ENCODE peak calls at places on chromosomes 4 and X, in ten cellular contexts. One of them, this sample, is unnamed.

GRCh38 chrX:70043685-70044084 is 6.1 kb downstream of the AWAT2 start:
- DNase-seq in pons: no peak
- DNase-seq in non-pigmented ciliary epithelial cell: no peak
- DNase-seq in cerebellar cortex: no peak
- DNase-seq in dermis blood vessel endothelial cell: no peak
- DNase-seq in effector memory CD8-positive, alpha-beta T cell: no peak
- DNase-seq in natural killer cell treated with Interleukin-12 subunit alpha and Interleukin-12 subunit beta and Interleukin-15 and Interleukin-18, amount 100 ng/mL, for 72 hours: no peak
- DNase-seq in SW480: no peak
- DNase-seq in activated gamma-delta T cell treated with Interleukin-2 at 50 U/mL for 16 hours: no peak
- DNase-seq in aorta: no peak
- DNase-seq in this sample: no peak

GRCh38 chrX:50448565-50448964 is 22.1 kb downstream of the DGKK start:
- DNase-seq in natural killer cell treated with Interleukin-12 subunit alpha and Interleukin-12 subunit beta and Interleukin-15 and Interleukin-18, amount 100 ng/mL, for 72 hours: no peak
- DNase-seq in pons: no peak
- DNase-seq in SW480: peak; percentile 43
- DNase-seq in aorta: no peak
- DNase-seq in activated gamma-delta T cell treated with Interleukin-2 at 50 U/mL for 16 hours: no peak
- DNase-seq in cerebellar cortex: no peak
- DNase-seq in dermis blood vessel endothelial cell: peak; percentile 1
- DNase-seq in non-pigmented ciliary epithelial cell: no peak
- DNase-seq in effector memory CD8-positive, alpha-beta T cell: no peak
- DNase-seq in this sample: no peak

GRCh38 chrX:39012561-39013209 is 211.4 kb downstream of the MID1IP1 start:
- DNase-seq in natural killer cell treated with Interleukin-12 subunit alpha and Interleukin-12 subunit beta and Interleukin-15 and Interleukin-18, amount 100 ng/mL, for 72 hours: no peak
- DNase-seq in aorta: no peak
- DNase-seq in non-pigmented ciliary epithelial cell: no peak
- DNase-seq in cerebellar cortex: no peak
- DNase-seq in effector memory CD8-positive, alpha-beta T cell: no peak
- DNase-seq in activated gamma-delta T cell treated with Interleukin-2 at 50 U/mL for 16 hours: no peak
- DNase-seq in pons: peak; percentile 1
- DNase-seq in SW480: no peak
- DNase-seq in dermis blood vessel endothelial cell: no peak
- DNase-seq in this sample: no peak

GRCh38 chr4:17322514-17322913 is 189.4 kb downstream of the QDPR start:
- DNase-seq in cerebellar cortex: no peak
- DNase-seq in SW480: no peak
- DNase-seq in activated gamma-delta T cell treated with Interleukin-2 at 50 U/mL for 16 hours: no peak
- DNase-seq in non-pigmented ciliary epithelial cell: no peak
- DNase-seq in pons: no peak
- DNase-seq in natural killer cell treated with Interleukin-12 subunit alpha and Interleukin-12 subunit beta and Interleukin-15 and Interleukin-18, amount 100 ng/mL, for 72 hours: no peak
- DNase-seq in aorta: no peak
- DNase-seq in dermis blood vessel endothelial cell: no peak
- DNase-seq in effector memory CD8-positive, alpha-beta T cell: no peak
- DNase-seq in this sample: no peak

GRCh38 chrX:112571388-112571787 is 108.3 kb downstream of the LHFPL1 start:
- DNase-seq in SW480: no peak
- DNase-seq in dermis blood vessel endothelial cell: no peak
- DNase-seq in pons: no peak
- DNase-seq in effector memory CD8-positive, alpha-beta T cell: no peak
- DNase-seq in natural killer cell treated with Interleukin-12 subunit alpha and Interleukin-12 subunit beta and Interleukin-15 and Interleukin-18, amount 100 ng/mL, for 72 hours: no peak
- DNase-seq in cerebellar cortex: no peak
- DNase-seq in activated gamma-delta T cell treated with Interleukin-2 at 50 U/mL for 16 hours: no peak
- DNase-seq in aorta: no peak
- DNase-seq in non-pigmented ciliary epithelial cell: no peak
- DNase-seq in this sample: no peak

GRCh38 chrX:153449306-153450113 is 3.7 kb upstream of the TREX2 start:
- DNase-seq in pons: no peak
- DNase-seq in dermis blood vessel endothelial cell: no peak
- DNase-seq in activated gamma-delta T cell treated with Interleukin-2 at 50 U/mL for 16 hours: no peak
- DNase-seq in effector memory CD8-positive, alpha-beta T cell: no peak
- DNase-seq in non-pigmented ciliary epithelial cell: no peak
- DNase-seq in aorta: peak; percentile 57
- DNase-seq in SW480: no peak
- DNase-seq in natural killer cell treated with Interleukin-12 subunit alpha and Interleukin-12 subunit beta and Interleukin-15 and Interleukin-18, amount 100 ng/mL, for 72 hours: peak; percentile 22
- DNase-seq in cerebellar cortex: no peak
- DNase-seq in this sample: no peak

GRCh38 chr4:151489462-151490203 is 80.7 kb downstream of the FHIP1A start:
- DNase-seq in cerebellar cortex: no peak
- DNase-seq in SW480: no peak
- DNase-seq in natural killer cell treated with Interleukin-12 subunit alpha and Interleukin-12 subunit beta and Interleukin-15 and Interleukin-18, amount 100 ng/mL, for 72 hours: no peak
- DNase-seq in dermis blood vessel endothelial cell: no peak
- DNase-seq in activated gamma-delta T cell treated with Interleukin-2 at 50 U/mL for 16 hours: no peak
- DNase-seq in non-pigmented ciliary epithelial cell: no peak
- DNase-seq in aorta: no peak
- DNase-seq in pons: no peak
- DNase-seq in effector memory CD8-positive, alpha-beta T cell: no peak
- DNase-seq in this sample: no peak

GRCh38 chrX:110346681-110347080 is 12.0 kb upstream of the RTL9 start:
- DNase-seq in non-pigmented ciliary epithelial cell: no peak
- DNase-seq in SW480: no peak
- DNase-seq in effector memory CD8-positive, alpha-beta T cell: no peak
- DNase-seq in aorta: peak; percentile 67
- DNase-seq in natural killer cell treated with Interleukin-12 subunit alpha and Interleukin-12 subunit beta and Interleukin-15 and Interleukin-18, amount 100 ng/mL, for 72 hours: no peak
- DNase-seq in cerebellar cortex: no peak
- DNase-seq in pons: no peak
- DNase-seq in activated gamma-delta T cell treated with Interleukin-2 at 50 U/mL for 16 hours: no peak
- DNase-seq in dermis blood vessel endothelial cell: no peak
- DNase-seq in this sample: no peak

GRCh38 chr4:59400334-59400733 is 1799.8 kb upstream of the ADGRL3 start:
- DNase-seq in SW480: no peak
- DNase-seq in natural killer cell treated with Interleukin-12 subunit alpha and Interleukin-12 subunit beta and Interleukin-15 and Interleukin-18, amount 100 ng/mL, for 72 hours: no peak
- DNase-seq in non-pigmented ciliary epithelial cell: no peak
- DNase-seq in dermis blood vessel endothelial cell: no peak
- DNase-seq in effector memory CD8-positive, alpha-beta T cell: no peak
- DNase-seq in activated gamma-delta T cell treated with Interleukin-2 at 50 U/mL for 16 hours: no peak
- DNase-seq in cerebellar cortex: no peak
- DNase-seq in pons: no peak
- DNase-seq in aorta: no peak
- DNase-seq in this sample: no peak

GRCh38 chr4:145920205-145920604 is 18.4 kb downstream of the ZNF827 start:
- DNase-seq in SW480: no peak
- DNase-seq in dermis blood vessel endothelial cell: peak; percentile 88
- DNase-seq in pons: no peak
- DNase-seq in aorta: no peak
- DNase-seq in non-pigmented ciliary epithelial cell: peak; percentile 95
- DNase-seq in natural killer cell treated with Interleukin-12 subunit alpha and Interleukin-12 subunit beta and Interleukin-15 and Interleukin-18, amount 100 ng/mL, for 72 hours: no peak
- DNase-seq in cerebellar cortex: no peak
- DNase-seq in activated gamma-delta T cell treated with Interleukin-2 at 50 U/mL for 16 hours: no peak
- DNase-seq in effector memory CD8-positive, alpha-beta T cell: no peak
- DNase-seq in this sample: peak; percentile 65

GRCh38 chrX:48703642-48704481 is 7.3 kb downstream of the SUV39H1 start:
- DNase-seq in pons: peak; percentile 45
- DNase-seq in natural killer cell treated with Interleukin-12 subunit alpha and Interleukin-12 subunit beta and Interleukin-15 and Interleukin-18, amount 100 ng/mL, for 72 hours: no peak
- DNase-seq in non-pigmented ciliary epithelial cell: no peak
- DNase-seq in dermis blood vessel endothelial cell: no peak
- DNase-seq in effector memory CD8-positive, alpha-beta T cell: no peak
- DNase-seq in aorta: no peak
- DNase-seq in activated gamma-delta T cell treated with Interleukin-2 at 50 U/mL for 16 hours: no peak
- DNase-seq in cerebellar cortex: peak; percentile 48
- DNase-seq in SW480: peak; percentile 52
- DNase-seq in this sample: no peak

GRCh38 chr4:38857354-38858096 is 908 bp upstream of the TLR6 start:
- DNase-seq in aorta: no peak
- DNase-seq in pons: peak; percentile 85
- DNase-seq in activated gamma-delta T cell treated with Interleukin-2 at 50 U/mL for 16 hours: no peak
- DNase-seq in effector memory CD8-positive, alpha-beta T cell: no peak
- DNase-seq in SW480: peak; percentile 29
- DNase-seq in dermis blood vessel endothelial cell: peak; percentile 81
- DNase-seq in cerebellar cortex: no peak
- DNase-seq in natural killer cell treated with Interleukin-12 subunit alpha and Interleukin-12 subunit beta and Interleukin-15 and Interleukin-18, amount 100 ng/mL, for 72 hours: no peak
- DNase-seq in non-pigmented ciliary epithelial cell: peak; percentile 83
- DNase-seq in this sample: peak; percentile 76

GRCh38 chrX:31670245-31670644 is 598.4 kb upstream of the FTHL17 start:
- DNase-seq in aorta: no peak
- DNase-seq in natural killer cell treated with Interleukin-12 subunit alpha and Interleukin-12 subunit beta and Interleukin-15 and Interleukin-18, amount 100 ng/mL, for 72 hours: no peak
- DNase-seq in effector memory CD8-positive, alpha-beta T cell: no peak
- DNase-seq in pons: no peak
- DNase-seq in cerebellar cortex: no peak
- DNase-seq in SW480: no peak
- DNase-seq in non-pigmented ciliary epithelial cell: no peak
- DNase-seq in dermis blood vessel endothelial cell: peak; percentile 65
- DNase-seq in activated gamma-delta T cell treated with Interleukin-2 at 50 U/mL for 16 hours: no peak
- DNase-seq in this sample: peak; percentile 77

GRCh38 chrX:3184176-3184930 is 143.1 kb downstream of the ARSF start:
- DNase-seq in aorta: no peak
- DNase-seq in natural killer cell treated with Interleukin-12 subunit alpha and Interleukin-12 subunit beta and Interleukin-15 and Interleukin-18, amount 100 ng/mL, for 72 hours: no peak
- DNase-seq in activated gamma-delta T cell treated with Interleukin-2 at 50 U/mL for 16 hours: no peak
- DNase-seq in SW480: peak; percentile 18
- DNase-seq in cerebellar cortex: no peak
- DNase-seq in dermis blood vessel endothelial cell: no peak
- DNase-seq in pons: peak; percentile 1
- DNase-seq in non-pigmented ciliary epithelial cell: peak; percentile 75
- DNase-seq in effector memory CD8-positive, alpha-beta T cell: no peak
- DNase-seq in this sample: no peak

GRCh38 chr4:108036252-108036651 is 46.6 kb downstream of the HADH start:
- DNase-seq in cerebellar cortex: no peak
- DNase-seq in SW480: no peak
- DNase-seq in natural killer cell treated with Interleukin-12 subunit alpha and Interleukin-12 subunit beta and Interleukin-15 and Interleukin-18, amount 100 ng/mL, for 72 hours: no peak
- DNase-seq in activated gamma-delta T cell treated with Interleukin-2 at 50 U/mL for 16 hours: peak; percentile 58
- DNase-seq in effector memory CD8-positive, alpha-beta T cell: no peak
- DNase-seq in pons: no peak
- DNase-seq in non-pigmented ciliary epithelial cell: no peak
- DNase-seq in aorta: no peak
- DNase-seq in dermis blood vessel endothelial cell: no peak
- DNase-seq in this sample: no peak

GRCh38 chrX:100363926-100364325 is 46.1 kb downstream of the PCDH19 start:
- DNase-seq in activated gamma-delta T cell treated with Interleukin-2 at 50 U/mL for 16 hours: no peak
- DNase-seq in pons: no peak
- DNase-seq in SW480: peak; percentile 32
- DNase-seq in effector memory CD8-positive, alpha-beta T cell: no peak
- DNase-seq in aorta: no peak
- DNase-seq in dermis blood vessel endothelial cell: no peak
- DNase-seq in cerebellar cortex: no peak
- DNase-seq in natural killer cell treated with Interleukin-12 subunit alpha and Interleukin-12 subunit beta and Interleukin-15 and Interleukin-18, amount 100 ng/mL, for 72 hours: no peak
- DNase-seq in non-pigmented ciliary epithelial cell: no peak
- DNase-seq in this sample: no peak

GRCh38 chrX:128543114-128543513 is 490.9 kb upstream of the ACTRT1 start:
- DNase-seq in pons: no peak
- DNase-seq in SW480: no peak
- DNase-seq in cerebellar cortex: no peak
- DNase-seq in activated gamma-delta T cell treated with Interleukin-2 at 50 U/mL for 16 hours: no peak
- DNase-seq in natural killer cell treated with Interleukin-12 subunit alpha and Interleukin-12 subunit beta and Interleukin-15 and Interleukin-18, amount 100 ng/mL, for 72 hours: no peak
- DNase-seq in effector memory CD8-positive, alpha-beta T cell: no peak
- DNase-seq in aorta: no peak
- DNase-seq in dermis blood vessel endothelial cell: no peak
- DNase-seq in non-pigmented ciliary epithelial cell: no peak
- DNase-seq in this sample: no peak

GRCh38 chrX:139078761-139079160 is 367.2 kb upstream of the FGF13 start:
- DNase-seq in activated gamma-delta T cell treated with Interleukin-2 at 50 U/mL for 16 hours: no peak
- DNase-seq in dermis blood vessel endothelial cell: no peak
- DNase-seq in non-pigmented ciliary epithelial cell: no peak
- DNase-seq in natural killer cell treated with Interleukin-12 subunit alpha and Interleukin-12 subunit beta and Interleukin-15 and Interleukin-18, amount 100 ng/mL, for 72 hours: no peak
- DNase-seq in SW480: no peak
- DNase-seq in cerebellar cortex: no peak
- DNase-seq in pons: no peak
- DNase-seq in effector memory CD8-positive, alpha-beta T cell: no peak
- DNase-seq in aorta: no peak
- DNase-seq in this sample: no peak

GRCh38 chr4:22129454-22130075 is 181.0 kb upstream of the KCNIP4 start:
- DNase-seq in cerebellar cortex: peak; percentile 16
- DNase-seq in dermis blood vessel endothelial cell: peak; percentile 23
- DNase-seq in activated gamma-delta T cell treated with Interleukin-2 at 50 U/mL for 16 hours: no peak
- DNase-seq in SW480: peak; percentile 18
- DNase-seq in non-pigmented ciliary epithelial cell: peak; percentile 3
- DNase-seq in natural killer cell treated with Interleukin-12 subunit alpha and Interleukin-12 subunit beta and Interleukin-15 and Interleukin-18, amount 100 ng/mL, for 72 hours: no peak
- DNase-seq in effector memory CD8-positive, alpha-beta T cell: no peak
- DNase-seq in aorta: no peak
- DNase-seq in pons: no peak
- DNase-seq in this sample: no peak

GRCh38 chrX:111719426-111720210 is 38.6 kb downstream of the ALG13 start:
- DNase-seq in pons: peak; percentile 4
- DNase-seq in dermis blood vessel endothelial cell: peak; percentile 7
- DNase-seq in natural killer cell treated with Interleukin-12 subunit alpha and Interleukin-12 subunit beta and Interleukin-15 and Interleukin-18, amount 100 ng/mL, for 72 hours: no peak
- DNase-seq in activated gamma-delta T cell treated with Interleukin-2 at 50 U/mL for 16 hours: no peak
- DNase-seq in SW480: no peak
- DNase-seq in effector memory CD8-positive, alpha-beta T cell: no peak
- DNase-seq in aorta: no peak
- DNase-seq in non-pigmented ciliary epithelial cell: no peak
- DNase-seq in cerebellar cortex: peak; percentile 11
- DNase-seq in this sample: peak; percentile 1

GRCh38 chr4:118849867-118850812 is 14.2 kb upstream of the SEC24D start:
- DNase-seq in aorta: no peak
- DNase-seq in SW480: peak; percentile 18
- DNase-seq in cerebellar cortex: no peak
- DNase-seq in non-pigmented ciliary epithelial cell: no peak
- DNase-seq in pons: no peak
- DNase-seq in dermis blood vessel endothelial cell: peak; percentile 39
- DNase-seq in activated gamma-delta T cell treated with Interleukin-2 at 50 U/mL for 16 hours: peak; percentile 39
- DNase-seq in effector memory CD8-positive, alpha-beta T cell: no peak
- DNase-seq in natural killer cell treated with Interleukin-12 subunit alpha and Interleukin-12 subunit beta and Interleukin-15 and Interleukin-18, amount 100 ng/mL, for 72 hours: no peak
- DNase-seq in this sample: peak; percentile 44

GRCh38 chrX:39144965-39145364 is 343.7 kb downstream of the MID1IP1 start:
- DNase-seq in non-pigmented ciliary epithelial cell: no peak
- DNase-seq in effector memory CD8-positive, alpha-beta T cell: no peak
- DNase-seq in pons: no peak
- DNase-seq in natural killer cell treated with Interleukin-12 subunit alpha and Interleukin-12 subunit beta and Interleukin-15 and Interleukin-18, amount 100 ng/mL, for 72 hours: no peak
- DNase-seq in cerebellar cortex: no peak
- DNase-seq in activated gamma-delta T cell treated with Interleukin-2 at 50 U/mL for 16 hours: no peak
- DNase-seq in aorta: no peak
- DNase-seq in SW480: no peak
- DNase-seq in dermis blood vessel endothelial cell: no peak
- DNase-seq in this sample: no peak

GRCh38 chr4:173181769-173182374 is 13.3 kb downstream of the GALNT7 start:
- DNase-seq in SW480: no peak
- DNase-seq in natural killer cell treated with Interleukin-12 subunit alpha and Interleukin-12 subunit beta and Interleukin-15 and Interleukin-18, amount 100 ng/mL, for 72 hours: no peak
- DNase-seq in aorta: no peak
- DNase-seq in cerebellar cortex: no peak
- DNase-seq in dermis blood vessel endothelial cell: peak; percentile 59
- DNase-seq in activated gamma-delta T cell treated with Interleukin-2 at 50 U/mL for 16 hours: no peak
- DNase-seq in pons: no peak
- DNase-seq in effector memory CD8-positive, alpha-beta T cell: no peak
- DNase-seq in non-pigmented ciliary epithelial cell: no peak
- DNase-seq in this sample: peak; percentile 88

GRCh38 chrX:149274516-149275105 is 230.5 kb downstream of the IDS start:
- DNase-seq in non-pigmented ciliary epithelial cell: no peak
- DNase-seq in natural killer cell treated with Interleukin-12 subunit alpha and Interleukin-12 subunit beta and Interleukin-15 and Interleukin-18, amount 100 ng/mL, for 72 hours: no peak
- DNase-seq in dermis blood vessel endothelial cell: no peak
- DNase-seq in aorta: no peak
- DNase-seq in activated gamma-delta T cell treated with Interleukin-2 at 50 U/mL for 16 hours: no peak
- DNase-seq in cerebellar cortex: peak; percentile 17
- DNase-seq in SW480: no peak
- DNase-seq in effector memory CD8-positive, alpha-beta T cell: no peak
- DNase-seq in pons: no peak
- DNase-seq in this sample: peak; percentile 1

GRCh38 chr4:185782523-185782922 is 29.5 kb downstream of the SORBS2 start:
- DNase-seq in cerebellar cortex: no peak
- DNase-seq in SW480: peak; percentile 53
- DNase-seq in dermis blood vessel endothelial cell: peak; percentile 77
- DNase-seq in effector memory CD8-positive, alpha-beta T cell: no peak
- DNase-seq in activated gamma-delta T cell treated with Interleukin-2 at 50 U/mL for 16 hours: no peak
- DNase-seq in pons: no peak
- DNase-seq in natural killer cell treated with Interleukin-12 subunit alpha and Interleukin-12 subunit beta and Interleukin-15 and Interleukin-18, amount 100 ng/mL, for 72 hours: no peak
- DNase-seq in aorta: no peak
- DNase-seq in non-pigmented ciliary epithelial cell: no peak
- DNase-seq in this sample: peak; percentile 58

GRCh38 chr4:128341634-128342033 is 54.0 kb upstream of the PGRMC2 start:
- DNase-seq in pons: no peak
- DNase-seq in aorta: no peak
- DNase-seq in natural killer cell treated with Interleukin-12 subunit alpha and Interleukin-12 subunit beta and Interleukin-15 and Interleukin-18, amount 100 ng/mL, for 72 hours: no peak
- DNase-seq in SW480: no peak
- DNase-seq in dermis blood vessel endothelial cell: no peak
- DNase-seq in non-pigmented ciliary epithelial cell: no peak
- DNase-seq in effector memory CD8-positive, alpha-beta T cell: no peak
- DNase-seq in activated gamma-delta T cell treated with Interleukin-2 at 50 U/mL for 16 hours: no peak
- DNase-seq in cerebellar cortex: peak; percentile 5
- DNase-seq in this sample: no peak

GRCh38 chrX:63275127-63275526 is 76.0 kb downstream of the SPIN4 start:
- DNase-seq in non-pigmented ciliary epithelial cell: no peak
- DNase-seq in SW480: peak; percentile 5
- DNase-seq in aorta: no peak
- DNase-seq in cerebellar cortex: peak; percentile 19
- DNase-seq in natural killer cell treated with Interleukin-12 subunit alpha and Interleukin-12 subunit beta and Interleukin-15 and Interleukin-18, amount 100 ng/mL, for 72 hours: no peak
- DNase-seq in pons: peak; percentile 26
- DNase-seq in dermis blood vessel endothelial cell: peak; percentile 40
- DNase-seq in activated gamma-delta T cell treated with Interleukin-2 at 50 U/mL for 16 hours: peak; percentile 5
- DNase-seq in effector memory CD8-positive, alpha-beta T cell: peak; percentile 0
- DNase-seq in this sample: peak; percentile 27

GRCh38 chr4:116531870-116532269 is 553.5 kb downstream of the TRAM1L1 start:
- DNase-seq in aorta: no peak
- DNase-seq in natural killer cell treated with Interleukin-12 subunit alpha and Interleukin-12 subunit beta and Interleukin-15 and Interleukin-18, amount 100 ng/mL, for 72 hours: no peak
- DNase-seq in activated gamma-delta T cell treated with Interleukin-2 at 50 U/mL for 16 hours: no peak
- DNase-seq in SW480: no peak
- DNase-seq in cerebellar cortex: no peak
- DNase-seq in pons: no peak
- DNase-seq in effector memory CD8-positive, alpha-beta T cell: no peak
- DNase-seq in dermis blood vessel endothelial cell: no peak
- DNase-seq in non-pigmented ciliary epithelial cell: no peak
- DNase-seq in this sample: peak; percentile 89

This sample was measured in endothelial cell of umbilical vein.